ENCODE peak calls at places on chromosomes 3 and 15, in nine cellular contexts. One of them, this sample, is unnamed.

GRCh38 chr3:177420643-177421042 is 223.4 kb upstream of the TBL1XR1 start:
- DNase-seq in brain microvascular endothelial cell: peak
- DNase-seq in ovary: no peak
- DNase-seq in A549: peak
- DNase-seq in WERI-Rb-1: no peak
- DNase-seq in cardiac fibroblast: peak
- DNase-seq in fibroblast of villous mesenchyme: peak
- DNase-seq in IMR-90: peak
- DNase-seq in fibroblast of the aortic adventitia: peak
- DNase-seq in this sample: peak

GRCh38 chr3:57958642-57959406 is 49.4 kb upstream of the FLNB start:
- DNase-seq in brain microvascular endothelial cell: no peak
- DNase-seq in ovary: peak
- DNase-seq in A549: peak
- DNase-seq in WERI-Rb-1: no peak
- DNase-seq in cardiac fibroblast: peak
- DNase-seq in fibroblast of villous mesenchyme: peak
- DNase-seq in IMR-90: no peak
- DNase-seq in fibroblast of the aortic adventitia: peak
- DNase-seq in this sample: peak

GRCh38 chr15:92033723-92034122 is 180.2 kb downstream of the SLCO3A1 start:
- DNase-seq in brain microvascular endothelial cell: no peak
- DNase-seq in ovary: no peak
- DNase-seq in A549: no peak
- DNase-seq in WERI-Rb-1: no peak
- DNase-seq in cardiac fibroblast: no peak
- DNase-seq in fibroblast of villous mesenchyme: no peak
- DNase-seq in IMR-90: no peak
- DNase-seq in fibroblast of the aortic adventitia: peak
- DNase-seq in this sample: no peak

GRCh38 chr3:117144832-117145231 is 435.3 kb downstream of the TUSC7 start:
- DNase-seq in brain microvascular endothelial cell: no peak
- DNase-seq in ovary: no peak
- DNase-seq in A549: no peak
- DNase-seq in WERI-Rb-1: no peak
- DNase-seq in cardiac fibroblast: peak
- DNase-seq in fibroblast of villous mesenchyme: peak
- DNase-seq in IMR-90: peak
- DNase-seq in fibroblast of the aortic adventitia: peak
- DNase-seq in this sample: peak

GRCh38 chr3:193874997-193875593 is 260.9 kb upstream of the HES1 start:
- DNase-seq in brain microvascular endothelial cell: no peak
- DNase-seq in ovary: no peak
- DNase-seq in A549: no peak
- DNase-seq in WERI-Rb-1: no peak
- DNase-seq in cardiac fibroblast: no peak
- DNase-seq in fibroblast of villous mesenchyme: no peak
- DNase-seq in IMR-90: no peak
- DNase-seq in fibroblast of the aortic adventitia: no peak
- DNase-seq in this sample: no peak

GRCh38 chr3:80355144-80355543 is 587.3 kb upstream of the ROBO1 start:
- DNase-seq in brain microvascular endothelial cell: no peak
- DNase-seq in ovary: no peak
- DNase-seq in A549: no peak
- DNase-seq in WERI-Rb-1: no peak
- DNase-seq in cardiac fibroblast: peak
- DNase-seq in fibroblast of villous mesenchyme: no peak
- DNase-seq in IMR-90: no peak
- DNase-seq in fibroblast of the aortic adventitia: no peak
- DNase-seq in this sample: peak

GRCh38 chr3:105916767-105917166 is 48.0 kb upstream of the CBLB start:
- DNase-seq in brain microvascular endothelial cell: no peak
- DNase-seq in ovary: no peak
- DNase-seq in A549: no peak
- DNase-seq in WERI-Rb-1: no peak
- DNase-seq in cardiac fibroblast: no peak
- DNase-seq in fibroblast of villous mesenchyme: no peak
- DNase-seq in IMR-90: no peak
- DNase-seq in fibroblast of the aortic adventitia: no peak
- DNase-seq in this sample: no peak

GRCh38 chr3:190444576-190445145 is 5.0 kb downstream of the TMEM207 start:
- DNase-seq in brain microvascular endothelial cell: no peak
- DNase-seq in ovary: no peak
- DNase-seq in A549: no peak
- DNase-seq in WERI-Rb-1: no peak
- DNase-seq in cardiac fibroblast: no peak
- DNase-seq in fibroblast of villous mesenchyme: no peak
- DNase-seq in IMR-90: peak
- DNase-seq in fibroblast of the aortic adventitia: peak
- DNase-seq in this sample: peak

GRCh38 chr15:42650208-42651066 is 75.0 kb downstream of the STARD9 start:
- DNase-seq in brain microvascular endothelial cell: peak
- DNase-seq in ovary: peak
- DNase-seq in A549: peak
- DNase-seq in WERI-Rb-1: peak
- DNase-seq in cardiac fibroblast: peak
- DNase-seq in fibroblast of villous mesenchyme: peak
- DNase-seq in IMR-90: peak
- DNase-seq in fibroblast of the aortic adventitia: peak
- DNase-seq in this sample: peak

GRCh38 chr15:63815796-63816533 is 17.8 kb downstream of the HERC1 start:
- DNase-seq in brain microvascular endothelial cell: no peak
- DNase-seq in ovary: no peak
- DNase-seq in A549: no peak
- DNase-seq in WERI-Rb-1: no peak
- DNase-seq in cardiac fibroblast: peak
- DNase-seq in fibroblast of villous mesenchyme: no peak
- DNase-seq in IMR-90: peak
- DNase-seq in fibroblast of the aortic adventitia: peak
- DNase-seq in this sample: no peak

GRCh38 chr3:35194666-35195065 is 444.7 kb upstream of the ARPP21 start:
- DNase-seq in brain microvascular endothelial cell: no peak
- DNase-seq in ovary: no peak
- DNase-seq in A549: no peak
- DNase-seq in WERI-Rb-1: no peak
- DNase-seq in cardiac fibroblast: no peak
- DNase-seq in fibroblast of villous mesenchyme: no peak
- DNase-seq in IMR-90: no peak
- DNase-seq in fibroblast of the aortic adventitia: no peak
- DNase-seq in this sample: no peak

GRCh38 chr3:176650478-176650877 is 546.8 kb downstream of the TBL1XR1 start:
- DNase-seq in brain microvascular endothelial cell: peak
- DNase-seq in ovary: no peak
- DNase-seq in A549: peak
- DNase-seq in WERI-Rb-1: no peak
- DNase-seq in cardiac fibroblast: no peak
- DNase-seq in fibroblast of villous mesenchyme: no peak
- DNase-seq in IMR-90: peak
- DNase-seq in fibroblast of the aortic adventitia: no peak
- DNase-seq in this sample: peak

GRCh38 chr3:39965461-39965860 is 156.1 kb downstream of the MYRIP start:
- DNase-seq in brain microvascular endothelial cell: no peak
- DNase-seq in ovary: no peak
- DNase-seq in A549: no peak
- DNase-seq in WERI-Rb-1: peak
- DNase-seq in cardiac fibroblast: no peak
- DNase-seq in fibroblast of villous mesenchyme: no peak
- DNase-seq in IMR-90: no peak
- DNase-seq in fibroblast of the aortic adventitia: no peak
- DNase-seq in this sample: no peak

GRCh38 chr3:104909721-104910120 is 457.0 kb upstream of the ALCAM start:
- DNase-seq in brain microvascular endothelial cell: peak
- DNase-seq in ovary: no peak
- DNase-seq in A549: no peak
- DNase-seq in WERI-Rb-1: no peak
- DNase-seq in cardiac fibroblast: no peak
- DNase-seq in fibroblast of villous mesenchyme: no peak
- DNase-seq in IMR-90: peak
- DNase-seq in fibroblast of the aortic adventitia: no peak
- DNase-seq in this sample: peak

GRCh38 chr3:112623717-112624116 is 17.2 kb downstream of the CCDC80 start:
- DNase-seq in brain microvascular endothelial cell: no peak
- DNase-seq in ovary: no peak
- DNase-seq in A549: no peak
- DNase-seq in WERI-Rb-1: no peak
- DNase-seq in cardiac fibroblast: no peak
- DNase-seq in fibroblast of villous mesenchyme: no peak
- DNase-seq in IMR-90: no peak
- DNase-seq in fibroblast of the aortic adventitia: no peak
- DNase-seq in this sample: no peak
- H3K4me3 ChIP-seq in brain microvascular endothelial cell: no peak
- H3K4me3 ChIP-seq in ovary: no peak
- H3K4me3 ChIP-seq in A549: no peak
- H3K4me3 ChIP-seq in WERI-Rb-1: no peak
- H3K4me3 ChIP-seq in cardiac fibroblast: no peak
- H3K4me3 ChIP-seq in fibroblast of villous mesenchyme: no peak
- H3K4me3 ChIP-seq in IMR-90: no peak
- H3K4me3 ChIP-seq in fibroblast of the aortic adventitia: no peak
- H3K4me3 ChIP-seq in this sample: no peak

DNA sequence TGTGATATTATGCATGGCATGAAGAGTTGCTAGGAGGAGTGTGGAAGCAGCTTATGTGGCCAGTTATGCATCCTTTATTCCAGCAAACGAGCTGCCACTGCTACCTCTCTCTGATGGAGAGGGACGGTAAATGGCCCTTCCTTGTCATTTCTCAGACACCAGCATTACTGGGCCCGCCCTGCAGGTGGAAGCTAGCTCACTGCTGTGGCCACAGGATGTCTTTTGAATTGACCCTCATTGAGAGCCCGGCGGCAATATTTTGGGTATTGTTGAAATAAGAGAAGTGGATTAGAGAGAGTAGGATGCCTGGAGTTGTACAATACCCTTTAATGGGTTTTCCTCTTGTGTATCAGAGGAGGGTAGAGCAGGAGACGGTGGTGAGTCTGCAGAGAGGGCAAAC is 1.5 kb downstream of the MINAR1 start:
- DNase-seq in brain microvascular endothelial cell: no peak
- DNase-seq in ovary: no peak
- DNase-seq in A549: peak
- DNase-seq in WERI-Rb-1: no peak
- DNase-seq in cardiac fibroblast: no peak
- DNase-seq in fibroblast of villous mesenchyme: no peak
- DNase-seq in IMR-90: no peak
- DNase-seq in fibroblast of the aortic adventitia: no peak
- DNase-seq in this sample: no peak
- TF ChIP-seq CTCF in brain microvascular endothelial cell: peak
- TF ChIP-seq CTCF in ovary: no peak
- TF ChIP-seq CTCF in A549: no peak
- TF ChIP-seq CTCF in WERI-Rb-1: no peak
- TF ChIP-seq CTCF in cardiac fibroblast: no peak
- TF ChIP-seq CTCF in fibroblast of villous mesenchyme: no peak
- TF ChIP-seq CTCF in IMR-90: no peak
- TF ChIP-seq CTCF in fibroblast of the aortic adventitia: peak
- TF ChIP-seq CTCF in this sample: no peak

GRCh38 chr3:196075013-196075412 is 6.9 kb downstream of the TFRC start:
- DNase-seq in brain microvascular endothelial cell: no peak
- DNase-seq in ovary: no peak
- DNase-seq in A549: no peak
- DNase-seq in WERI-Rb-1: no peak
- DNase-seq in cardiac fibroblast: no peak
- DNase-seq in fibroblast of villous mesenchyme: no peak
- DNase-seq in IMR-90: no peak
- DNase-seq in fibroblast of the aortic adventitia: no peak
- DNase-seq in this sample: no peak
- H3K4me3 ChIP-seq in brain microvascular endothelial cell: no peak
- H3K4me3 ChIP-seq in ovary: no peak
- H3K4me3 ChIP-seq in A549: no peak
- H3K4me3 ChIP-seq in WERI-Rb-1: no peak
- H3K4me3 ChIP-seq in cardiac fibroblast: no peak
- H3K4me3 ChIP-seq in fibroblast of villous mesenchyme: no peak
- H3K4me3 ChIP-seq in IMR-90: no peak
- H3K4me3 ChIP-seq in fibroblast of the aortic adventitia: no peak
- H3K4me3 ChIP-seq in this sample: no peak

GRCh38 chr15:90820481-90820880 is 47.9 kb upstream of the FURIN start:
- DNase-seq in brain microvascular endothelial cell: no peak
- DNase-seq in ovary: no peak
- DNase-seq in A549: no peak
- DNase-seq in WERI-Rb-1: no peak
- DNase-seq in cardiac fibroblast: no peak
- DNase-seq in fibroblast of villous mesenchyme: no peak
- DNase-seq in IMR-90: no peak
- DNase-seq in fibroblast of the aortic adventitia: no peak
- DNase-seq in this sample: no peak

GRCh38 chr15:90819850-90820249 is 48.5 kb upstream of the FURIN start:
- DNase-seq in brain microvascular endothelial cell: no peak
- DNase-seq in ovary: no peak
- DNase-seq in A549: no peak
- DNase-seq in WERI-Rb-1: no peak
- DNase-seq in cardiac fibroblast: no peak
- DNase-seq in fibroblast of villous mesenchyme: no peak
- DNase-seq in IMR-90: no peak
- DNase-seq in fibroblast of the aortic adventitia: no peak
- DNase-seq in this sample: no peak

GRCh38 chr15:90817117-90818057 is 51.0 kb upstream of the FURIN start:
- DNase-seq in brain microvascular endothelial cell: no peak
- DNase-seq in ovary: no peak
- DNase-seq in A549: no peak
- DNase-seq in WERI-Rb-1: no peak
- DNase-seq in cardiac fibroblast: no peak
- DNase-seq in fibroblast of villous mesenchyme: no peak
- DNase-seq in IMR-90: no peak
- DNase-seq in fibroblast of the aortic adventitia: no peak
- DNase-seq in this sample: no peak

GRCh38 chr15:90819390-90819789 is 49.0 kb upstream of the FURIN start:
- DNase-seq in brain microvascular endothelial cell: no peak
- DNase-seq in ovary: no peak
- DNase-seq in A549: no peak
- DNase-seq in WERI-Rb-1: no peak
- DNase-seq in cardiac fibroblast: no peak
- DNase-seq in fibroblast of villous mesenchyme: no peak
- DNase-seq in IMR-90: no peak
- DNase-seq in fibroblast of the aortic adventitia: no peak
- DNase-seq in this sample: no peak

GRCh38 chr15:90818251-90819210 is 49.9 kb upstream of the FURIN start:
- DNase-seq in brain microvascular endothelial cell: no peak
- DNase-seq in ovary: no peak
- DNase-seq in A549: no peak
- DNase-seq in WERI-Rb-1: peak
- DNase-seq in cardiac fibroblast: no peak
- DNase-seq in fibroblast of villous mesenchyme: no peak
- DNase-seq in IMR-90: no peak
- DNase-seq in fibroblast of the aortic adventitia: peak
- DNase-seq in this sample: no peak
- TF ChIP-seq CTCF in brain microvascular endothelial cell: peak
- TF ChIP-seq CTCF in ovary: no peak
- TF ChIP-seq CTCF in A549: no peak
- TF ChIP-seq CTCF in WERI-Rb-1: peak
- TF ChIP-seq CTCF in cardiac fibroblast: peak
- TF ChIP-seq CTCF in fibroblast of villous mesenchyme: peak
- TF ChIP-seq CTCF in IMR-90: no peak
- TF ChIP-seq CTCF in fibroblast of the aortic adventitia: peak
- TF ChIP-seq CTCF in this sample: peak

This sample was measured in choroid plexus epithelial cell.